ENCODE peak calls at places on chromosomes 13 and 19, in ten cellular contexts. E is breast epithelium, I is tibial artery, B is colonic mucosa, O is Peyer's patch, Y is body of pancreas, V is DND-41, X is tibial nerve, T is AG04450, F is astrocyte. J is an unnamed sample. For H3K9me3, the result is how much of the 10 kb centered on the place peaks cover.

GRCh38 chr13:67351915-67352314 is 121.8 kb upstream of the PCDH9 start:
- DNase-seq in E (no peak), I (no peak), B (no peak), O (no peak), Y (no peak), V (no peak), X (no peak), T (no peak), F (peak), J (no peak)

GRCh38 chr13:98954313-98954712 is 23.6 kb downstream of the DOCK9 start:
- DNase-seq in E (no peak), I (no peak), B (no peak), O (no peak), Y (no peak), V (no peak), X (no peak), T (no peak), F (no peak), J (no peak)

GRCh38 chr19:45191324-45191845 is 12.8 kb downstream of the BLOC1S3 start:
- DNase-seq in E (no peak), I (no peak), B (no peak), O (no peak), Y (no peak), V (no peak), X (no peak), T (no peak), F (no peak), J (no peak)

GRCh38 chr19:45164577-45165335 is 4.0 kb upstream of the NKPD1 start:
- DNase-seq in E (peak), I (no peak), B (peak), O (peak), Y (peak), V (no peak), X (no peak), T (no peak), F (peak), J (peak)

GRCh38 chr13:114282143-114282685 is 813 bp downstream of the UPF3A start:
- DNase-seq in E (peak), I (peak), B (peak), O (peak), Y (peak), V (peak), X (no peak), T (no peak), F (no peak), J (peak)

GRCh38 chr13:26425439-26426358 is 131.8 kb upstream of the WASF3 start:
- DNase-seq in E (no peak), I (no peak), B (no peak), O (no peak), Y (peak), V (no peak), X (no peak), T (peak), F (peak), J (no peak)

GRCh38 chr19:32201661-32202060 is 143.7 kb upstream of the ZNF507 start:
- DNase-seq in E (no peak), I (peak), B (no peak), O (no peak), Y (no peak), V (peak), X (no peak), T (no peak), F (no peak), J (no peak)

GRCh38 chr13:37640499-37640898 is 41.9 kb upstream of the POSTN start:
- DNase-seq in E (no peak), I (no peak), B (no peak), O (no peak), Y (no peak), V (no peak), X (no peak), T (peak), F (peak), J (no peak)

GRCh38 chr13:76148926-76149325 is 512.8 kb downstream of the LMO7 start:
- DNase-seq in E (no peak), I (no peak), B (no peak), O (no peak), Y (no peak), V (no peak), X (no peak), T (peak), F (peak), J (no peak)

GRCh38 chr19:39174142-39174541 is 22.6 kb upstream of the NCCRP1 start:
- DNase-seq in E (no peak), I (no peak), B (no peak), O (no peak), Y (no peak), V (no peak), X (no peak), T (no peak), F (no peak), J (no peak)

GRCh38 chr13:98459721-98460370 is 117.1 kb downstream of the STK24 start:
- DNase-seq in E (no peak), I (no peak), B (no peak), O (no peak), Y (no peak), V (no peak), X (no peak), T (no peak), F (no peak), J (no peak)

GRCh38 chr19:41714598-41714997 is 6.2 kb downstream of the CEACAM5 start:
- DNase-seq in E (no peak), I (no peak), B (no peak), O (no peak), Y (no peak), V (no peak), X (no peak), T (no peak), F (no peak), J (no peak)

GRCh38 chr13:43087960-43088580 is 64.7 kb downstream of the DNAJC15 start:
- DNase-seq in E (no peak), I (no peak), B (no peak), O (no peak), Y (no peak), V (no peak), X (no peak), T (no peak), F (no peak), J (no peak)

GRCh38 chr19:41298327-41298964 is 11.5 kb upstream of the CCDC97 start:
- DNase-seq in E (peak), I (peak), B (peak), O (peak), Y (peak), V (no peak), X (peak), T (peak), F (peak), J (peak)

GRCh38 chr13:100707818-100708740 is 33.5 kb upstream of the TMTC4 start:
- DNase-seq in E (no peak), I (no peak), B (no peak), O (no peak), Y (no peak), V (no peak), X (no peak), T (no peak), F (peak), J (no peak)

GRCh38 chr19:18044825-18045304 is 36.9 kb downstream of the ARRDC2 start:
- DNase-seq in E (peak), I (peak), B (peak), O (peak), Y (peak), V (peak), X (peak), T (no peak), F (peak), J (peak)

GRCh38 chr19:4186087-4186993 is 3.9 kb downstream of the ANKRD24 start:
- DNase-seq in E (peak), I (no peak), B (peak), O (peak), Y (peak), V (peak), X (peak), T (peak), F (peak), J (peak)

GRCh38 chr13:112222971-112223370 is 153.2 kb upstream of the SPACA7 start:
- DNase-seq in E (no peak), I (peak), B (no peak), O (no peak), Y (no peak), V (no peak), X (no peak), T (no peak), F (no peak), J (no peak)

GRCh38 chr13:28719656-28720055 is 886 bp upstream of the SLC46A3 start:
- DNase-seq in E (no peak), I (no peak), B (no peak), O (no peak), Y (no peak), V (no peak), X (no peak), T (no peak), F (peak), J (no peak)

GRCh38 chr13:109750376-109750775 is 36.0 kb downstream of the IRS2 start:
- DNase-seq in E (no peak), I (no peak), B (no peak), O (no peak), Y (no peak), V (no peak), X (no peak), T (no peak), F (no peak), J (no peak)

GRCh38 chr19:41175825-41176734 is 16.9 kb upstream of the CYP2S1 start:
- DNase-seq in E (no peak), I (peak), B (peak), O (peak), Y (peak), V (peak), X (peak), T (peak), F (peak), J (peak)

GRCh38 chr19:33215438-33216197 is 10.0 kb downstream of the SLC7A10 start:
- DNase-seq in E (no peak), I (no peak), B (no peak), O (no peak), Y (no peak), V (no peak), X (no peak), T (no peak), F (no peak), J (no peak)

GRCh38 chr19:33212024-33212772 is 13.5 kb downstream of the SLC7A10 start:
- DNase-seq in E (no peak), I (no peak), B (no peak), O (no peak), Y (no peak), V (no peak), X (no peak), T (no peak), F (no peak), J (no peak)

GRCh38 chr19:33212773-33213172 is 12.9 kb downstream of the SLC7A10 start:
- DNase-seq in E (no peak), I (no peak), B (no peak), O (no peak), Y (peak), V (no peak), X (no peak), T (no peak), F (no peak), J (no peak)

GRCh38 chr19:33216198-33216830 is 9.3 kb downstream of the SLC7A10 start:
- DNase-seq in E (no peak), I (no peak), B (no peak), O (no peak), Y (no peak), V (no peak), X (no peak), T (no peak), F (no peak), J (no peak)

GRCh38 chr19:33214621-33215020 is 11.0 kb downstream of the SLC7A10 start:
- DNase-seq in E (no peak), I (no peak), B (no peak), O (no peak), Y (no peak), V (no peak), X (no peak), T (no peak), F (no peak), J (no peak)
- TF ChIP-seq CTCF in E (no peak), I (no peak), B (no peak), O (peak), Y (no peak), V (peak), X (no peak), T (peak), F (peak), J (no peak)

DNA sequence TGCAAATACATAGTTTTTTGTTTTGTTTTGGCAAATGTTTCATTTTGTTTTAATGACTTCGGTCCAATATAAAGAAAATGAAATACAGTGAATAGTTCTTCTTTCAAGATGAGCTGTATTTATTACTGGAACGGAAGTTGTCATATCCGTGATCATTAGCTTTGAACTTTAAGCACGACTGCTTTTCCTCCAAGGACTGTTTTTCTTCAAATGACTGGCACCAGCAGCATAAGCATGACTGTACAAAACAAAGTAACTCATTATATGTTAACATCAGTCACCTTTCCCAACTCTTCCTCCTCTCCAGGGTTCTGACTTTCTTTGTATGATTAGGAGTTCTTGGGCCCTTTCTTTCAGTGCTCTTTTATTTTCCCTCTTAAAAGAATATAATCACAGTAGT is 20.5 kb downstream of the EDNRB start:
- DNase-seq in E (no peak), I (no peak), B (no peak), O (no peak), Y (no peak), V (no peak), X (no peak), T (no peak), F (no peak), J (no peak)
- H3K27ac ChIP-seq in E (no peak), I (no peak), B (no peak), O (no peak), Y (no peak), V (no peak), X (peak), T (no peak), F (no peak), J (no peak)

GRCh38 chr13:108070925-108071324 is 144.4 kb downstream of the LIG4 start:
- DNase-seq in E (no peak), I (no peak), B (no peak), O (no peak), Y (no peak), V (no peak), X (no peak), T (no peak), F (no peak), J (no peak)

GRCh38 chr13:108069521-108070210 is 145.7 kb downstream of the LIG4 start:
- DNase-seq in E (no peak), I (no peak), B (no peak), O (no peak), Y (no peak), V (no peak), X (no peak), T (no peak), F (no peak), J (no peak)

DNA sequence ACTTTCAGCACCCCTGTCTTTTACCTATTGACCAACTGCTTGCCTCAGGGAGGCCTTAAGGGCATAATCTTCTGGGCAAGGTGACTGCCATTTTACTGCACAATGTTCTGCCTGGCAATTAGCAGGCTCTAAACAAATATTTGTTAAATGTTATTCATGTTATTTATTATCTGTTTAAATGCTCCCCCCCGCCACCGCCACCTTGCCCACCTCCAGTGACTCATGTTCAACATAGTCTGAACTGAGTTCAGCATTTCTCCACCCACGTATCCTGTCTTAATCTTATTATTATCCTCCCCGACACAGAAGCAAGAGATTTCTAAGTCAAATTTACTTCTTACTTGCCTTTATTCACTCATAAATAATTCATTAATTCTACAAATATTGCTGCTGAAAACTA is 144.8 kb downstream of the LIG4 start:
- DNase-seq in E (no peak), I (no peak), B (no peak), O (no peak), Y (no peak), V (no peak), X (no peak), T (no peak), F (no peak), J (no peak)
- H3K9me3 ChIP-seq in E (under half), I (under half), B (under half), O (under half), Y (under half), V (under half), X (under half), T (under half), F (under half), J (under half)

GRCh38 chr13:94660695-94661324 is 51.5 kb downstream of the SOX21 start:
- DNase-seq in E (no peak), I (no peak), B (no peak), O (no peak), Y (no peak), V (no peak), X (no peak), T (no peak), F (peak), J (no peak)
- TF ChIP-seq CTCF in E (no peak), I (no peak), B (no peak), O (no peak), Y (no peak), V (peak), X (peak), T (peak), F (peak), J (no peak)